ENCODE peak calls at places on chromosomes 2 and 18, in six cellular contexts. Y is H1, H is IMR-90, S is neuronal stem cell, I is H9, V is mesenchymal stem cell. N is an unnamed sample. For H3K27me3, the result is how much of the 10 kb centered on the place peaks cover.

GRCh38 chr2:171386627-171387026 is 47.2 kb downstream of the METTL8 start:
- DNase-seq in V (no peak), H (no peak), I (peak), Y (no peak), S (no peak), N (no peak)

GRCh38 chr2:108907822-108908716 is 81.0 kb downstream of the EDAR start:
- DNase-seq in V (no peak), I (peak), S (no peak), Y (no peak), H (no peak), N (no peak)

GRCh38 chr2:9297807-9298206 is 91.2 kb downstream of the ASAP2 start:
- DNase-seq in Y (no peak), S (no peak), H (no peak), V (no peak), I (no peak), N (no peak)

GRCh38 chr18:47285456-47285855 is 34.0 kb upstream of the SKOR2 start:
- DNase-seq in Y (no peak), I (no peak), H (no peak), V (no peak), S (no peak), N (no peak)

GRCh38 chr2:171327043-171327496 is 106.7 kb downstream of the METTL8 start:
- DNase-seq in I (no peak), H (peak), Y (no peak), S (no peak), V (peak), N (no peak)

GRCh38 chr18:49728542-49728941 is 84.8 kb downstream of the ACAA2 start:
- DNase-seq in S (no peak), H (no peak), V (no peak), Y (peak), I (peak), N (peak)

GRCh38 chr2:216555274-216555673 is 56.6 kb downstream of the RPL37A start:
- DNase-seq in I (no peak), Y (no peak), H (no peak), V (no peak), S (no peak), N (no peak)

GRCh38 chr2:16060936-16061338 is 120.6 kb downstream of the MYCN start:
- DNase-seq in I (no peak), V (no peak), S (no peak), Y (no peak), H (no peak), N (no peak)

GRCh38 chr18:78658531-78658930 is 321.1 kb upstream of the SALL3 start:
- DNase-seq in I (no peak), S (no peak), Y (no peak), V (no peak), H (no peak), N (no peak)

GRCh38 chr2:117349687-117350086 is 464.8 kb upstream of the DDX18 start:
- DNase-seq in Y (no peak), S (no peak), H (no peak), I (no peak), V (no peak), N (peak)

GRCh38 chr2:25453199-25453903 is 111.6 kb upstream of the DNMT3A start:
- DNase-seq in H (peak), Y (no peak), V (no peak), S (no peak), I (no peak), N (peak)

GRCh38 chr2:178205853-178206516 is 11.7 kb downstream of the OSBPL6 start:
- DNase-seq in H (peak), S (no peak), V (peak), Y (no peak), I (no peak), N (no peak)

DNA sequence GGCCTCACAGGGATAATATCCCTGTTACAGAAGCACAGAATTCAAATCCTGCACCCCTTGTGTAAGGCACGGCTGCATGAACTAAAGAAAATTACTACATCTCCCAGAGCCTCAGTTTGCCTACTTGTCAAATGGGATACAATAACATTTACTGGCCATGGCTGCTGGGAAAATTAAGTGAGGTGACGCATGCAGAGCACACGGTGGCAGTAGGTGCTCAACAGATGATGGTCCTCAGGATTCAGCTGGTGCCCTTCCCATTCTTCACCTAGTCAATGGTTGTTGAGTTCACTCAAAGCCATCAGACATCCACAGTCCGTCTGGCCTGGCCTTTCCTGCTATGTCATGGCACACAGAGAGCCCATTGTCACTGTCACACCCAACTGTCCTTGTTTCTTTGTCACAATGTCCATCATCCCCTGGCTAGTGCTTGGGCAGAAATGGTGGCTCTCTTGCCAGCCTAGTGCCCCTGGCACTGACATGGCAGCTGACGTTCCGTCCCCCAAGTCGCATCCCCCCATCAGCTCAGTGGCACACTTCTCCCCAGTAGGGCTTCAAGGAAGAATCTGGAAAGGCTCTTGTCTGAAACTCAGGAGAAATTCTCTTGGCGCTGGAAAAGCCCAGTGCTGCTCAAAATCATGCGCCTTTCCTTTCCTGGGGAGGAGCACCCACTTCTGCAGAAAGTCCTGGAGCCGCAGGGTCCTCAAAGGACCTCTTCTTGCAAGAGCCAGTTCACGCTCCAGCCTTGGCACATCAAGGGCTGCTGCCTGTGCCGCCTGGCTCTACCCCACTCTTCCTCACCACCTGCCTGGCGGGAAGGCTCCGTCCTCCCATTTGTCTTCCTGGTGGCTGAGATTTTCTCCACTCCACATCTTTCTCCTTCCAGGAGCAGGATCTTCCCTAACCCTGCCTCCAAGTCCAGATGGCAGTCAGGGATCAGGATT is 55.9 kb upstream of the SLC66A3 start:
- DNase-seq in S (no peak), V (no peak), Y (no peak), I (no peak), H (no peak), N (no peak)
- H3K14ac ChIP-seq in S (no peak), V (no peak), Y (no peak), I (no peak), H (no peak), N (no peak)

GRCh38 chr2:26696352-26696816 is 3.9 kb downstream of the KCNK3 start:
- DNase-seq in I (peak), V (peak), Y (peak), S (no peak), H (peak), N (no peak)

GRCh38 chr2:26691881-26692813 is at the start of gene KCNK3:
- DNase-seq in V (peak), H (peak), Y (no peak), S (peak), I (peak), N (no peak)

GRCh38 chr2:26693287-26693849 is 846 bp downstream of the KCNK3 start:
- DNase-seq in Y (no peak), H (no peak), V (no peak), I (no peak), S (no peak), N (no peak)

GRCh38 chr2:26692814-26693286 is 328 bp downstream of the KCNK3 start:
- DNase-seq in I (peak), V (peak), S (no peak), Y (peak), H (peak), N (peak)

GRCh38 chr2:26694001-26694400 is 1.5 kb downstream of the KCNK3 start:
- DNase-seq in I (no peak), V (no peak), H (no peak), Y (no peak), S (no peak), N (no peak)
- H3K27me3 ChIP-seq in I (under half), V (half or more), H (half or more), Y (under half), S (under half), N (under half)

DNA sequence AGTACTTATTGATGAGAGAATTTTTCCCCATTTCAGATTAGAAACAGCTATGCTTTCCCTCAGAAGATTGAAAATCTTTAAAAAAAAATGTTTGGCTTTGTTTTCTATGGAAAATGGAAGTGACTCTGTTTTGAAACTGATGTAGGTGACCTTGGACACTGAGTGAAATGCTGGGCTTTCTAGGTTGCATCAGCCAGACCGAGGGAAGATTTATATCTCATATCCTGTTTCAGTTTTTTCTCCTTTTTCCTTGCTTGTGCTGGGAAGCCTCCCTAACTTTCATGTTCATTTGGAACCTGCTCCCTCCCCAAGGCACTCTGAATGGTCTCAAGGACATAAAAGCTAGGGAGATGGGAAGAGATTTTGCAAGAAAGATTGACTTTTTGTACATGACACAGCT is 249.9 kb downstream of the TPGS2 start:
- DNase-seq in Y (no peak), H (peak), S (no peak), V (peak), I (no peak), N (no peak)
- H3K14ac ChIP-seq in Y (no peak), H (peak), S (no peak), V (no peak), I (no peak), N (no peak)

GRCh38 chr2:63050916-63051794 is 525 bp downstream of the OTX1 start:
- DNase-seq in H (no peak), I (peak), S (peak), Y (no peak), V (peak), N (no peak)
- H3K27me3 ChIP-seq in H (half or more), I (half or more), S (under half), Y (half or more), V (half or more), N (half or more)

GRCh38 chr2:40741532-40741931 is 289.6 kb upstream of the SLC8A1 start:
- DNase-seq in V (no peak), H (no peak), I (no peak), Y (no peak), S (no peak), N (no peak)
- H3K14ac ChIP-seq in V (no peak), H (no peak), I (no peak), Y (no peak), S (no peak), N (no peak)

GRCh38 chr2:69221960-69222751 is 164.9 kb downstream of the GFPT1 start:
- DNase-seq in Y (no peak), V (peak), S (no peak), H (peak), I (no peak), N (no peak)
- H3K27me3 ChIP-seq in Y (under half), V (under half), S (under half), H (under half), I (under half), N (under half)

GRCh38 chr2:141439524-141439923 is 691.3 kb downstream of the LRP1B start:
- DNase-seq in H (no peak), S (no peak), V (peak), I (no peak), Y (no peak), N (no peak)
- H3K14ac ChIP-seq in H (no peak), S (no peak), V (no peak), I (no peak), Y (no peak), N (no peak)